ENCODE peak calls at places on chromosome 17, in seven cellular contexts. Z is prostate gland, W is GM12878, K is SK-N-SH, Y is HCT116, F is Panc1, E is breast epithelium. S is an unnamed sample. For H3K4me1, the result is how much of the 10 kb centered on the place peaks cover.

GRCh38 chr17:37824534-37825485 is 80.0 kb upstream of the HNF1B start:
- DNase-seq in Z (no peak), W (no peak), K (no peak), Y (no peak), F (no peak), E (no peak), S (no peak)

GRCh38 chr17:6701719-6702118 is 11.4 kb downstream of the SLC13A5 start:
- DNase-seq in Z (no peak), W (no peak), K (peak), Y (peak), F (no peak), E (no peak), S (peak)

GRCh38 chr17:42674755-42675347 is 1.9 kb downstream of the PLEKHH3 start:
- DNase-seq in Z (peak), W (no peak), K (no peak), Y (no peak), F (no peak), E (no peak), S (no peak)

GRCh38 chr17:46194393-46195216 is 1.4 kb upstream of the KANSL1 start:
- DNase-seq in Z (no peak), W (peak), K (peak), Y (peak), F (peak), E (no peak), S (no peak)

GRCh38 chr17:66560691-66561090 is 258.3 kb downstream of the PRKCA start:
- DNase-seq in Z (no peak), W (no peak), K (no peak), Y (no peak), F (no peak), E (no peak), S (no peak)

GRCh38 chr17:50944054-50944901 is 78.1 kb upstream of the TOB1 start:
- DNase-seq in Z (peak), W (no peak), K (peak), Y (no peak), F (no peak), E (peak), S (peak)

GRCh38 chr17:6162216-6162615 is 92.0 kb downstream of the WSCD1 start:
- DNase-seq in Z (no peak), W (no peak), K (no peak), Y (no peak), F (no peak), E (no peak), S (no peak)

GRCh38 chr17:42937712-42938596 is 26.3 kb downstream of the AARSD1 start:
- DNase-seq in Z (no peak), W (no peak), K (peak), Y (peak), F (no peak), E (no peak), S (peak)

GRCh38 chr17:80892019-80892855 is 99.4 kb upstream of the CHMP6 start:
- DNase-seq in Z (peak), W (peak), K (no peak), Y (peak), F (peak), E (peak), S (peak)

GRCh38 chr17:3157218-3157617 is 29.9 kb upstream of the OR1G1 start:
- DNase-seq in Z (no peak), W (no peak), K (no peak), Y (no peak), F (no peak), E (no peak), S (no peak)

GRCh38 chr17:28570716-28571254 is 539 bp downstream of the PIGS start:
- DNase-seq in Z (peak), W (no peak), K (peak), Y (no peak), F (no peak), E (peak), S (peak)

GRCh38 chr17:6413073-6413472 is 21.8 kb downstream of the AIPL1 start:
- DNase-seq in Z (no peak), W (no peak), K (peak), Y (peak), F (peak), E (no peak), S (no peak)

GRCh38 chr17:42101513-42102292 is 3.4 kb upstream of the ZNF385C start:
- DNase-seq in Z (peak), W (no peak), K (peak), Y (peak), F (no peak), E (no peak), S (peak)

GRCh38 chr17:7004398-7005253 is 7.8 kb upstream of the RNASEK start:
- DNase-seq in Z (peak), W (peak), K (peak), Y (peak), F (no peak), E (no peak), S (no peak)

GRCh38 chr17:12296120-12296727 is 275.5 kb downstream of the MAP2K4 start:
- DNase-seq in Z (no peak), W (no peak), K (no peak), Y (no peak), F (no peak), E (no peak), S (no peak)

GRCh38 chr17:12959441-12959840 is 58.4 kb downstream of the ELAC2 start:
- DNase-seq in Z (no peak), W (no peak), K (no peak), Y (no peak), F (no peak), E (no peak), S (no peak)

GRCh38 chr17:49450735-49451134 is 36.1 kb upstream of the PHB1 start:
- DNase-seq in Z (no peak), W (no peak), K (no peak), Y (no peak), F (no peak), E (no peak), S (no peak)

GRCh38 chr17:78401246-78401645 is 22.8 kb downstream of the PGS1 start:
- DNase-seq in Z (peak), W (no peak), K (no peak), Y (no peak), F (no peak), E (peak), S (no peak)

GRCh38 chr17:74211141-74211928 is 2.0 kb upstream of the TTYH2 start:
- DNase-seq in Z (no peak), W (no peak), K (no peak), Y (no peak), F (no peak), E (no peak), S (no peak)
- TF ChIP-seq POLR2AphosphoS5 in Z (no peak), W (peak), K (no peak), Y (peak), F (no peak), E (no peak), S (no peak)

GRCh38 chr17:18965530-18966236 is 13.7 kb downstream of the SLC5A10 start:
- DNase-seq in Z (no peak), W (no peak), K (no peak), Y (no peak), F (no peak), E (no peak), S (no peak)
- TF ChIP-seq CTCF in Z (no peak), W (no peak), K (no peak), Y (no peak), F (no peak), E (no peak), S (no peak)

GRCh38 chr17:48056246-48056745 is 8.1 kb downstream of the NFE2L1 start:
- DNase-seq in Z (no peak), W (no peak), K (no peak), Y (no peak), F (no peak), E (no peak), S (no peak)
- H3K4me1 ChIP-seq in Z (under half), W (under half), K (half or more), Y (under half), F (under half), E (under half), S (under half)

GRCh38 chr17:40535924-40536717 is 29.2 kb downstream of the CCR7 start:
- DNase-seq in Z (no peak), W (no peak), K (no peak), Y (no peak), F (no peak), E (no peak), S (peak)
- TF ChIP-seq POLR2AphosphoS5 in Z (no peak), W (no peak), K (no peak), Y (no peak), F (no peak), E (no peak), S (no peak)

GRCh38 chr17:725084-725483 is 7.3 kb upstream of the TLCD3A start:
- DNase-seq in Z (no peak), W (no peak), K (no peak), Y (no peak), F (no peak), E (no peak), S (no peak)

GRCh38 chr17:725746-726145 is 6.7 kb upstream of the TLCD3A start:
- DNase-seq in Z (no peak), W (no peak), K (no peak), Y (no peak), F (no peak), E (no peak), S (no peak)

GRCh38 chr17:721540-721937 is 6.9 kb upstream of the VPS53 start:
- DNase-seq in Z (peak), W (no peak), K (no peak), Y (no peak), F (no peak), E (no peak), S (no peak)

GRCh38 chr17:728911-729310 is 3.5 kb upstream of the TLCD3A start:
- DNase-seq in Z (peak), W (no peak), K (no peak), Y (no peak), F (no peak), E (no peak), S (no peak)

DNA sequence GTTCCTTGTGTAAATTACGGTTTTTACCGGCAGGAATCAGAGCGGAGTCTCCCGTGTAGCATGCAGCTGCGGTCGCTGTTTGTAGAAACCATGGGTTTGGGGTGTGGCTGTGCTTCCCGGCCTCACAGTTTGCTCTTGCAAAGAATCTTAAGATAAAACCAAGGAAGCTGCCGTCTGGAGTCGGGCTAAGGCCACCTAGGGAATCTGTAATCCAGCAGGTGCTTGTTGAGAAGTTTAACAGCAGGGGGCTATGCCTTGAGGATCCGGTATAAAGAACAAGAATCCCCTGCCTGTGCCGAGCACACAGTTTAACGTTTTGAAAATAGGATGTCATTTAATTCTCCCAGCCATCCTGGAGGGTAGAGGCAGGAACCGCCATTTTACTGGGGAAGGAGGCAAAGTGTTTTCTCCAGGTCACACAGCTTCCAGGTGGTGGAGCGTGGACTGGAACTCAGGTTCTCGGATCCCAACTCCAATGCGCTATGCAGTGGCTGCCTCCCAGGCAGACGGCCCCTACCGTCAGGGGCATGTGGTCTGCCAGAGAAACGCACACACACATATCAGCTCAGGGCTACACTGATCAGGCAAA is 6.0 kb upstream of the TLCD3A start:
- DNase-seq in Z (no peak), W (no peak), K (no peak), Y (no peak), F (no peak), E (no peak), S (no peak)
- TF ChIP-seq CTCF in Z (no peak), W (no peak), K (no peak), Y (no peak), F (no peak), E (no peak), S (no peak)

GRCh38 chr17:47989159-47989558 is 18.2 kb downstream of the CDK5RAP3 start:
- DNase-seq in Z (no peak), W (no peak), K (no peak), Y (no peak), F (no peak), E (no peak), S (no peak)

GRCh38 chr17:47993964-47994363 is 23.1 kb downstream of the CDK5RAP3 start:
- DNase-seq in Z (no peak), W (no peak), K (no peak), Y (no peak), F (no peak), E (no peak), S (no peak)

GRCh38 chr17:47989700-47990099 is 18.8 kb downstream of the CDK5RAP3 start:
- DNase-seq in Z (no peak), W (peak), K (no peak), Y (no peak), F (no peak), E (no peak), S (no peak)

GRCh38 chr17:47993031-47993546 is 22.2 kb downstream of the CDK5RAP3 start:
- DNase-seq in Z (no peak), W (no peak), K (no peak), Y (no peak), F (no peak), E (no peak), S (no peak)

DNA sequence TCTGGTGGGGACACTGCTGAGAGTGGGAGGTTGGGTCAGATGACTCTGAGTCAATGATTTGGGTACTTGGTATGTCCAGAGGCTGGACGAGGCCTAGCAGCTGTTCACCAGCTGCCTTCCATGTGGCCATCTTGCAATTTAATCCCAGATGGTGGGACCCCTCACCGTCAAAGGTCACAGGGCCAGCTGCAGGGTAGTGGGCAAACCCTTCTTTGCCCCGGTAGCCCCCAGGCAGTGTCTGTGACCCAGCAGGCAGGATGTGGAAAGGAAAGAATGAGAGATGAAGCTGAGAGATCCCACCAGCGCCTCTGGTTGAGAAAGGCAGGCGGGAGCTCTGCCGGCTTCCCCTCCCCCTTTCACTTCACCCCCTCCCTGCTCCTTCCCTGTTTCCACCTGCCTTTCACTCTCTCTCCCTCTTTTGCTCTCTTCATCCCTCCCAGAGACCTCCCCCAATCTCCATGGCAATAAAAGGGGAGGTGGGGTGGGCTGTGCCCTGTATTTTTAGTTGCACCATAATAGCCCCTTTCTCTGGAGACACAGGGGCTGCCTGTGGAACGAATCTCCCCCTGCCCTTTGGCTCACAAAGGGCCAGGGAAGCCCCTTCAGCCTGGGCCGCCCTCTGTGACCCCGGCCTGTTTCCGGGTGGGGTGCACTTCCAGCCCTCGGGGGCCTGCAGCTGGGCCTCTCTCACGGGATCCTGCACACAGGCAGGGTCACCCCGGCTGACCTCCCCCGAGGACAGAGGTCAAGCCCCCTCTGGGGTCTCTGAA is 20.2 kb downstream of the CDK5RAP3 start:
- DNase-seq in Z (no peak), W (no peak), K (peak), Y (no peak), F (no peak), E (no peak), S (no peak)
- H3K4me1 ChIP-seq in Z (under half), W (under half), K (half or more), Y (under half), F (under half), E (under half), S (under half)

GRCh38 chr17:82267575-82268379 is 5.7 kb downstream of the CSNK1D start:
- DNase-seq in Z (peak), W (no peak), K (peak), Y (no peak), F (peak), E (peak), S (peak)
- TF ChIP-seq POLR2AphosphoS5 in Z (peak), W (no peak), K (no peak), Y (no peak), F (peak), E (peak), S (peak)

GRCh38 chr17:75810216-75810615 is 25.6 kb downstream of the UNK start:
- DNase-seq in Z (no peak), W (no peak), K (no peak), Y (no peak), F (no peak), E (no peak), S (no peak)
- TF ChIP-seq CTCF in Z (no peak), W (no peak), K (no peak), Y (no peak), F (no peak), E (no peak), S (no peak)

GRCh38 chr17:59331129-59331928 is at the start of gene YPEL2:
- DNase-seq in Z (peak), W (peak), K (peak), Y (peak), F (no peak), E (peak), S (peak)
- H3K4me1 ChIP-seq in Z (under half), W (under half), K (half or more), Y (under half), F (under half), E (under half), S (half or more)